ENCODE peak calls at places on chromosomes 11 and 22, in five cellular contexts. V is activated T-helper 1 cell treated with anti-CD3 and anti-CD28 coated beads, Interleukin-12 subunit alpha, Interleukin-12 subunit beta, Interleukin-2, Interleukin-4 antibody, amounts not matched to agents 30 ng/mL and 10 ng/mL and 1 ng/mL, durations not matched to agents 14 hours and 24 hours and 36 hours; W is CD8-positive, alpha-beta T cell; L is epithelial cell of esophagus; Y is HAP-1. Q is an unnamed sample.

GRCh38 chr11:113247231-113247630 is 67.2 kb upstream of the TTC12 start:
- DNase-seq in W (no peak), Y (no peak), L (no peak), V (no peak), Q (no peak)

GRCh38 chr11:61749607-61750217 is 2.7 kb upstream of the MYRF start:
- DNase-seq in V (no peak), L (no peak), W (no peak), Y (peak), Q (no peak)

GRCh38 chr11:93849751-93850584 is 450 bp downstream of the VSTM5 start:
- DNase-seq in W (no peak), Y (no peak), V (no peak), L (no peak), Q (no peak)

GRCh38 chr11:130671801-130672700 is 223.6 kb downstream of the ADAMTS15 start:
- DNase-seq in W (no peak), L (peak), Y (no peak), V (no peak), Q (no peak)

GRCh38 chr22:48778308-48779195 is 1049.1 kb downstream of the BRD1 start:
- DNase-seq in W (no peak), V (no peak), L (no peak), Y (no peak), Q (no peak)

GRCh38 chr11:113462830-113463229 is 12.4 kb downstream of the DRD2 start:
- DNase-seq in Y (no peak), L (no peak), V (no peak), W (no peak), Q (no peak)

GRCh38 chr11:69910519-69911309 is 91.5 kb upstream of the FGF3 start:
- DNase-seq in V (no peak), L (no peak), W (no peak), Y (no peak), Q (no peak)

GRCh38 chr11:129280027-129280811 is 88.1 kb upstream of the ARHGAP32 start:
- DNase-seq in L (peak), W (no peak), Y (no peak), V (no peak), Q (no peak)

GRCh38 chr11:125114518-125114917 is 3.1 kb upstream of the TMEM218 start:
- DNase-seq in W (no peak), Y (peak), L (peak), V (no peak), Q (no peak)

GRCh38 chr11:76770642-76771445 is 12.3 kb upstream of the TSKU start:
- DNase-seq in W (no peak), V (no peak), L (peak), Y (no peak), Q (no peak)

GRCh38 chr22:39068033-39068785 is 8.9 kb upstream of the APOBEC3G start:
- DNase-seq in Y (peak), V (no peak), L (no peak), W (no peak), Q (no peak)

GRCh38 chr11:62266558-62266957 is 3.4 kb upstream of the SCGB2A2 start:
- DNase-seq in V (no peak), L (peak), Y (no peak), W (no peak), Q (no peak)

Q was measured in NCI-H187.